ENCODE peak calls at places on chromosomes 4 and X, in six cellular contexts. G, O, K, S, A and Y are unnamed samples.

GRCh38 chr4:134024251-134024650 is 177.3 kb downstream of the PABPC4L start:
- DNase-seq in G (no peak), O (peak), K (no peak), S (peak), A (no peak), Y (peak)

GRCh38 chrX:39787999-39788398 is 309.8 kb downstream of the BCOR start:
- DNase-seq in G (no peak), O (no peak), K (no peak), S (no peak), A (no peak), Y (no peak)

GRCh38 chrX:10569946-10570345 is 50.4 kb downstream of the MID1 start:
- DNase-seq in G (no peak), O (no peak), K (no peak), S (no peak), A (no peak), Y (no peak)

GRCh38 chr4:15749001-15749400 is 29.1 kb upstream of the CD38 start:
- DNase-seq in G (no peak), O (no peak), K (no peak), S (no peak), A (no peak), Y (peak)

GRCh38 chr4:168200685-168201084 is 108.3 kb downstream of the ANXA10 start:
- DNase-seq in G (no peak), O (no peak), K (no peak), S (no peak), A (no peak), Y (no peak)

GRCh38 chrX:2614911-2615310 is 76.2 kb upstream of the CD99 start:
- DNase-seq in G (no peak), O (no peak), K (no peak), S (peak), A (no peak), Y (peak)

GRCh38 chr4:95563638-95564337 is 15.0 kb upstream of the UNC5C start:
- DNase-seq in G (no peak), O (no peak), K (no peak), S (no peak), A (no peak), Y (no peak)

GRCh38 chrX:37763400-37763799 is 16.5 kb upstream of the CYBB start:
- DNase-seq in G (no peak), O (no peak), K (no peak), S (no peak), A (no peak), Y (no peak)

GRCh38 chrX:25020391-25021131 is 4.8 kb upstream of the ARX start:
- DNase-seq in G (no peak), O (peak), K (no peak), S (no peak), A (no peak), Y (no peak)

GRCh38 chrX:71214604-71215334 is 8.3 kb upstream of the GJB1 start:
- DNase-seq in G (no peak), O (no peak), K (peak), S (no peak), A (no peak), Y (peak)

GRCh38 chrX:65609237-65609636 is 58.2 kb upstream of the MSN start:
- DNase-seq in G (no peak), O (no peak), K (no peak), S (no peak), A (no peak), Y (no peak)

GRCh38 chr4:37639551-37640293 is 46.5 kb downstream of the RELL1 start:
- DNase-seq in G (no peak), O (peak), K (no peak), S (no peak), A (no peak), Y (no peak)

GRCh38 chr4:32135642-32136041 is 1415.5 kb downstream of the PCDH7 start:
- DNase-seq in G (no peak), O (no peak), K (no peak), S (no peak), A (no peak), Y (no peak)

GRCh38 chr4:146095091-146095690 is 80.3 kb upstream of the LSM6 start:
- DNase-seq in G (no peak), O (peak), K (peak), S (peak), A (no peak), Y (peak)

GRCh38 chr4:121278811-121279368 is 101.9 kb downstream of the QRFPR start:
- DNase-seq in G (no peak), O (no peak), K (no peak), S (no peak), A (no peak), Y (no peak)

GRCh38 chrX:132802033-132802432 is 156.4 kb downstream of the HS6ST2 start:
- DNase-seq in G (no peak), O (no peak), K (no peak), S (no peak), A (no peak), Y (no peak)

GRCh38 chr4:39303871-39304270 is 62.3 kb downstream of the RFC1 start:
- DNase-seq in G (no peak), O (no peak), K (no peak), S (no peak), A (no peak), Y (no peak)

GRCh38 chrX:37701588-37701987 is 16.0 kb downstream of the XK start:
- DNase-seq in G (no peak), O (peak), K (no peak), S (no peak), A (no peak), Y (peak)

GRCh38 chrX:55004231-55004630 is 4.1 kb downstream of the APEX2 start:
- DNase-seq in G (no peak), O (no peak), K (no peak), S (no peak), A (no peak), Y (no peak)